ENCODE peak calls at places on chromosomes 2 and 18, in ten cellular contexts. X, B, H, W, V, N, M, J, L and K are unnamed samples.

GRCh38 chr2:136025057-136025973 is 39.9 kb upstream of the DARS1 start:
- DNase-seq in M (peak; percentile 77), W (peak; percentile 68), J (no peak), H (peak; percentile 44), N (peak; percentile 61), V (peak; percentile 96), L (peak; percentile 17), B (peak; percentile 28), X (no peak), K (peak; percentile 81)

GRCh38 chr2:101693991-101694588 is 3.4 kb upstream of the MAP4K4 start:
- DNase-seq in L (no peak), J (no peak), V (no peak), H (no peak), X (no peak), N (no peak), W (no peak), B (no peak), M (no peak), K (no peak)

GRCh38 chr18:58512161-58512581 is 116.7 kb downstream of the ALPK2 start:
- DNase-seq in N (no peak), M (no peak), B (no peak), L (no peak), H (no peak), W (no peak), J (no peak), V (peak; percentile 89), X (no peak), K (no peak)

GRCh38 chr2:67649331-67650071 is 252.4 kb downstream of the ETAA1 start:
- DNase-seq in H (peak; percentile 43), J (peak; percentile 21), V (peak; percentile 44), N (peak; percentile 37), X (no peak), W (peak; percentile 89), L (no peak), M (peak; percentile 29), B (peak; percentile 61), K (no peak)

GRCh38 chr18:65287642-65288041 is 463.2 kb upstream of the CDH7 start:
- DNase-seq in W (no peak), M (no peak), V (no peak), H (no peak), J (no peak), N (no peak), L (no peak), X (no peak), B (no peak), K (no peak)

GRCh38 chr2:201483337-201483736 is 31.8 kb downstream of the STRADB start:
- DNase-seq in V (no peak), H (no peak), M (no peak), L (no peak), B (no peak), J (no peak), X (no peak), W (no peak), N (no peak), K (no peak)

GRCh38 chr2:160194351-160194750 is 5.7 kb downstream of the ITGB6 start:
- DNase-seq in M (no peak), B (no peak), N (no peak), X (no peak), L (no peak), H (no peak), J (no peak), W (no peak), V (no peak), K (no peak)

GRCh38 chr2:241865416-241865956 is 4.0 kb upstream of the RTP5 start:
- DNase-seq in M (no peak), X (no peak), H (no peak), B (no peak), J (no peak), V (no peak), L (no peak), N (no peak), W (no peak), K (no peak)

GRCh38 chr18:400466-400865 is 100.0 kb downstream of the COLEC12 start:
- DNase-seq in V (no peak), M (no peak), B (peak; percentile 74), W (no peak), H (no peak), L (no peak), J (no peak), N (no peak), X (no peak), K (no peak)

GRCh38 chr2:113251118-113251517 is 27.6 kb downstream of the PAX8 start:
- DNase-seq in V (no peak), M (no peak), L (peak; percentile 55), H (no peak), J (no peak), N (no peak), W (no peak), B (no peak), X (no peak), K (no peak)

GRCh38 chr18:9017170-9017899 is 85.2 kb upstream of the NDUFV2 start:
- DNase-seq in L (peak; percentile 64), X (peak; percentile 58), N (peak; percentile 76), J (peak; percentile 85), V (peak; percentile 90), B (peak; percentile 94), W (peak; percentile 90), H (peak; percentile 34), M (peak; percentile 73), K (peak; percentile 59)

GRCh38 chr2:233418761-233419625 is 64.7 kb downstream of the DGKD start:
- DNase-seq in L (peak; percentile 65), B (peak; percentile 57), W (peak; percentile 83), N (no peak), H (no peak), J (peak; percentile 81), V (no peak), M (peak; percentile 64), X (peak; percentile 45), K (no peak)

GRCh38 chr2:232809349-232810124 is 33.2 kb upstream of the KCNJ13 start:
- DNase-seq in J (peak; percentile 11), W (no peak), M (peak; percentile 17), H (no peak), L (no peak), N (no peak), V (no peak), B (no peak), X (no peak), K (no peak)

GRCh38 chr18:51039138-51040112 is 9.4 kb downstream of the SMAD4 start:
- DNase-seq in V (peak; percentile 89), W (no peak), H (peak; percentile 14), J (no peak), L (no peak), X (no peak), N (no peak), M (no peak), B (peak; percentile 46), K (no peak)

GRCh38 chr2:73730810-73731209 is 6.3 kb downstream of the TPRKB start:
- DNase-seq in H (no peak), L (no peak), J (no peak), X (no peak), V (no peak), N (no peak), B (no peak), W (no peak), M (peak; percentile 64), K (no peak)

DNA sequence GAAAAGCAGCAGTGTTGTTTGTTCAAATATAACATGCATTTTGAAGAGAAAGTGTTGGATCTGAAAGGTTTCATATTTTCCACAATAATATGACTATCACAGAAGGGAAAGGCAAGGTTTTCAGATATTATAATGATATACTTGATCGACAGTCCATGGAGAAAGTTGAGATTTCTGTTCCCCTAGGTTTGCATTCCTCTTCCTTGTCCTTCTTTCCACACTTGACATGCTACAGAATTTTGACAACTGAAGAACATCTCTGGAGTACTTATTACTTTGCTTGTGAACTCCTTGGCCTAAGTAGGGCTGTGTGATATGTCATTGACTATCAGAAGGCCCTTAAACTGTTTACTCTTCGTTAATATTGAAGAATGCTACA is 46.5 kb downstream of the TMEFF2 start:
- DNase-seq in H (no peak), W (no peak), J (no peak), B (no peak), V (no peak), M (no peak), N (no peak), X (no peak), L (no peak), K (no peak)
- H3K4me1 ChIP-seq in H (peaks cover 24% of the 10 kb centered on the region), W (peaks cover 39% of the 10 kb centered on the region), J (peaks cover 15% of the 10 kb centered on the region), B (peaks cover 8% of the 10 kb centered on the region), V (no peaks in the 10 kb centered on the region), M (peaks cover 31% of the 10 kb centered on the region), N (peaks cover 21% of the 10 kb centered on the region), X (no peaks in the 10 kb centered on the region), L (no peaks in the 10 kb centered on the region), K (no peaks in the 10 kb centered on the region)

GRCh38 chr18:41396211-41396610 is 558.8 kb upstream of the PIK3C3 start:
- DNase-seq in W (no peak), J (no peak), X (no peak), M (no peak), V (no peak), B (no peak), N (no peak), L (no peak), H (no peak), K (no peak)

GRCh38 chr18:41396861-41397260 is 558.2 kb upstream of the PIK3C3 start:
- DNase-seq in B (peak; percentile 1), V (no peak), X (no peak), H (no peak), L (no peak), N (no peak), W (no peak), M (no peak), J (no peak), K (no peak)

GRCh38 chr18:41391616-41392610 is 563.1 kb upstream of the PIK3C3 start:
- DNase-seq in V (peak; percentile 89), H (peak; percentile 72), B (peak; percentile 70), N (peak; percentile 37), M (no peak), L (no peak), J (peak; percentile 48), X (no peak), W (no peak), K (no peak)

GRCh38 chr18:41389936-41390667 is 564.9 kb upstream of the PIK3C3 start:
- DNase-seq in H (no peak), N (no peak), X (no peak), L (no peak), B (no peak), M (no peak), V (no peak), W (no peak), J (no peak), K (no peak)

GRCh38 chr18:41395695-41396094 is 559.3 kb upstream of the PIK3C3 start:
- DNase-seq in H (no peak), M (no peak), L (no peak), B (peak; percentile 1), V (no peak), X (no peak), J (no peak), N (no peak), W (no peak), K (no peak)
- TF ChIP-seq CTCF in H (peak; percentile 42), M (no peak), L (no peak), B (peak; percentile 9), V (peak; percentile 47), X (no peak), J (no peak), N (no peak), W (no peak), K (no peak)

GRCh38 chr2:175169191-175169590 is 1.2 kb upstream of the ATF2 start:
- DNase-seq in H (no peak), L (no peak), M (no peak), X (no peak), V (no peak), W (no peak), N (no peak), B (no peak), J (no peak), K (no peak)
- H3K4me3 ChIP-seq in H (peak overlapping the region; percentile 75), L (peak overlapping the region; percentile 77), M (peak overlapping the region; percentile 93), X (peak overlapping the region; percentile 81), V (peak overlapping the region; percentile 92), W (no peak overlapping the region), N (no peak overlapping the region), B (no peak overlapping the region), J (peak overlapping the region; percentile 54), K (no peak overlapping the region)

GRCh38 chr2:7027436-7027835 is 110.2 kb downstream of the RNF144A start:
- DNase-seq in V (no peak), H (no peak), L (no peak), J (no peak), W (peak; percentile 39), X (no peak), N (no peak), B (no peak), M (no peak), K (no peak)
- H3K4me1 ChIP-seq in V (no peaks in the 10 kb centered on the region), H (peaks cover 5% of the 10 kb centered on the region), L (peaks cover 6% of the 10 kb centered on the region), J (peaks cover 16% of the 10 kb centered on the region), W (peaks cover 13% of the 10 kb centered on the region), X (no peaks in the 10 kb centered on the region), N (peaks cover 79% of the 10 kb centered on the region), B (no peaks in the 10 kb centered on the region), M (peaks cover 74% of the 10 kb centered on the region), K (no peaks in the 10 kb centered on the region)